ENCODE peak calls at places on chromosomes 13 and 19, in eight cellular contexts. P is effector memory CD4-positive, alpha-beta T cell; E is uterus; J is ovary; H is pancreas; I is H9; M is right lobe of liver; Z is left ventricle myocardium inferior. L is an unnamed sample.

GRCh38 chr13:67493835-67494234 is 263.7 kb upstream of the PCDH9 start:
- DNase-seq in P (no peak), E (no peak), J (no peak), H (no peak), I (no peak), M (no peak), Z (no peak), L (no peak)

GRCh38 chr13:48527955-48528354 is 4.9 kb downstream of the RCBTB2 start:
- DNase-seq in P (no peak), E (no peak), J (no peak), H (no peak), I (no peak), M (no peak), Z (no peak), L (no peak)

GRCh38 chr13:114010401-114011101 is 36.7 kb upstream of the C13orf46 start:
- DNase-seq in P (no peak), E (no peak), J (no peak), H (no peak), I (no peak), M (peak; percentile 43), Z (no peak), L (no peak)

GRCh38 chr13:39370554-39370953 is 232.4 kb downstream of the LHFPL6 start:
- DNase-seq in P (no peak), E (peak; percentile 49), J (no peak), H (no peak), I (no peak), M (no peak), Z (peak; percentile 35), L (peak; percentile 70)

GRCh38 chr13:45180713-45181601 is 19.9 kb downstream of the KCTD4 start:
- DNase-seq in P (no peak), E (no peak), J (no peak), H (no peak), I (no peak), M (no peak), Z (no peak), L (peak; percentile 18)

GRCh38 chr13:83333614-83334388 is 548.5 kb downstream of the SLITRK1 start:
- DNase-seq in P (no peak), E (no peak), J (no peak), H (no peak), I (no peak), M (no peak), Z (no peak), L (peak; percentile 21)

GRCh38 chr19:6649189-6649588 is 20.8 kb downstream of the TNFSF14 start:
- DNase-seq in P (no peak), E (no peak), J (no peak), H (no peak), I (no peak), M (no peak), Z (no peak), L (no peak)

GRCh38 chr19:17720487-17720839 is 1.2 kb downstream of the MAP1S start:
- DNase-seq in P (no peak), E (no peak), J (no peak), H (no peak), I (no peak), M (no peak), Z (no peak), L (no peak)

GRCh38 chr13:98751397-98752110 is 918 bp downstream of the SLC15A1 start:
- DNase-seq in P (no peak), E (no peak), J (no peak), H (peak; percentile 31), I (peak; percentile 66), M (no peak), Z (no peak), L (peak; percentile 5)

GRCh38 chr19:18339703-18340102 is 695 bp upstream of the PGPEP1 start:
- DNase-seq in P (no peak), E (no peak), J (no peak), H (no peak), I (peak; percentile 64), M (no peak), Z (no peak), L (no peak)

GRCh38 chr19:16155128-16155527 is 11.6 kb downstream of the HSH2D start:
- DNase-seq in P (no peak), E (no peak), J (no peak), H (no peak), I (no peak), M (no peak), Z (no peak), L (no peak)

GRCh38 chr19:16154557-16154956 is 11.1 kb downstream of the HSH2D start:
- DNase-seq in P (no peak), E (no peak), J (no peak), H (no peak), I (no peak), M (no peak), Z (no peak), L (no peak)

GRCh38 chr19:16157601-16158000 is 14.1 kb downstream of the HSH2D start:
- DNase-seq in P (no peak), E (no peak), J (no peak), H (no peak), I (no peak), M (no peak), Z (no peak), L (no peak)

GRCh38 chr19:16156904-16157303 is 13.4 kb downstream of the HSH2D start:
- DNase-seq in P (no peak), E (no peak), J (no peak), H (no peak), I (no peak), M (no peak), Z (no peak), L (no peak)

GRCh38 chr19:16153582-16154336 is 10.3 kb downstream of the HSH2D start:
- DNase-seq in P (no peak), E (no peak), J (no peak), H (no peak), I (no peak), M (no peak), Z (no peak), L (no peak)
- H3K4me1 ChIP-seq in P (no peaks in the 10 kb centered on the region), E (no peaks in the 10 kb centered on the region), J (no peaks in the 10 kb centered on the region), H (no peaks in the 10 kb centered on the region), I (no peaks in the 10 kb centered on the region), M (no peaks in the 10 kb centered on the region), Z (no peaks in the 10 kb centered on the region), L (no peaks in the 10 kb centered on the region)

GRCh38 chr13:85430216-85430615 is 369.0 kb downstream of the SLITRK6 start:
- DNase-seq in P (no peak), E (no peak), J (no peak), H (no peak), I (no peak), M (no peak), Z (no peak), L (no peak)

GRCh38 chr13:85436029-85436428 is 363.2 kb downstream of the SLITRK6 start:
- DNase-seq in P (no peak), E (no peak), J (no peak), H (no peak), I (no peak), M (no peak), Z (no peak), L (no peak)

GRCh38 chr13:85431720-85432119 is 367.5 kb downstream of the SLITRK6 start:
- DNase-seq in P (no peak), E (no peak), J (no peak), H (no peak), I (no peak), M (peak; percentile 46), Z (no peak), L (no peak)

DNA sequence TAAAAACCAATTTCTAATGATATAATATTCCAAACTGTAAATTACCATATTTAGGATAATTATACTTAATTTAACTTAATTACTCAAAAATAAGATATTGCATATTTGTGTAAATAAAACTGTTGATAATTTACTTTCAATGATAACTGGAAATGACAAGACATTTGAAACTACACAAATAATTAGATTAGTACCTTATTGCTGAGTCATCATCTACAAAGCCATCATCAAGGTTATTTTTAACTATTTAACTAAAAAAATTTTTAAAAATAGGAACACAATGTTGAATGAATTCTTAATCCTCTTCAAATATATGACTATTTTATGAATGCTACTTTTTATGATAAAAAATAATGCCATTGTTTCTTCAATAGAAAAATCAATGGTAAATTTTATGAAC is 364.3 kb downstream of the SLITRK6 start:
- DNase-seq in P (no peak), E (no peak), J (no peak), H (no peak), I (no peak), M (no peak), Z (no peak), L (no peak)
- H3K27ac ChIP-seq in P (no peak overlapping the region), E (no peak overlapping the region), J (no peak overlapping the region), H (no peak overlapping the region), I (no peak overlapping the region), M (no peak overlapping the region), Z (no peak overlapping the region), L (no peak overlapping the region)

GRCh38 chr19:40716031-40716654 is 543 bp downstream of the COQ8B start:
- DNase-seq in P (peak; percentile 60), E (peak; percentile 89), J (no peak), H (no peak), I (peak; percentile 35), M (no peak), Z (no peak), L (peak; percentile 99)
- H3K4me1 ChIP-seq in P (peaks cover 45% of the 10 kb centered on the region), E (peaks cover 4% of the 10 kb centered on the region), J (peaks cover 12% of the 10 kb centered on the region), H (peaks cover 22% of the 10 kb centered on the region), I (no peaks in the 10 kb centered on the region), M (peaks cover 30% of the 10 kb centered on the region), Z (peaks cover 71% of the 10 kb centered on the region), L (no peaks in the 10 kb centered on the region)

GRCh38 chr19:4337906-4338440 is 654 bp downstream of the STAP2 start:
- DNase-seq in P (no peak), E (no peak), J (peak; percentile 40), H (no peak), I (no peak), M (peak; percentile 78), Z (no peak), L (peak; percentile 35)
- H3K27ac ChIP-seq in P (peak overlapping the region; percentile 27), E (peak overlapping the region; percentile 70), J (peak overlapping the region; percentile 37), H (peak overlapping the region; percentile 77), I (no peak overlapping the region), M (peak overlapping the region; percentile 94), Z (peak overlapping the region; percentile 52), L (peak overlapping the region; percentile 66)

GRCh38 chr19:49929121-49929610 is at the start of the genes ATF5 and NUP62:
- DNase-seq in P (peak; percentile 89), E (peak; percentile 88), J (peak; percentile 92), H (peak; percentile 85), I (peak; percentile 80), M (peak; percentile 90), Z (peak; percentile 90), L (peak; percentile 63)
- H3K4me1 ChIP-seq in P (peaks cover 24% of the 10 kb centered on the region), E (no peaks in the 10 kb centered on the region), J (peaks cover 10% of the 10 kb centered on the region), H (peaks cover 9% of the 10 kb centered on the region), I (no peaks in the 10 kb centered on the region), M (peaks cover 13% of the 10 kb centered on the region), Z (peaks cover 45% of the 10 kb centered on the region), L (peaks cover 7% of the 10 kb centered on the region)

DNA sequence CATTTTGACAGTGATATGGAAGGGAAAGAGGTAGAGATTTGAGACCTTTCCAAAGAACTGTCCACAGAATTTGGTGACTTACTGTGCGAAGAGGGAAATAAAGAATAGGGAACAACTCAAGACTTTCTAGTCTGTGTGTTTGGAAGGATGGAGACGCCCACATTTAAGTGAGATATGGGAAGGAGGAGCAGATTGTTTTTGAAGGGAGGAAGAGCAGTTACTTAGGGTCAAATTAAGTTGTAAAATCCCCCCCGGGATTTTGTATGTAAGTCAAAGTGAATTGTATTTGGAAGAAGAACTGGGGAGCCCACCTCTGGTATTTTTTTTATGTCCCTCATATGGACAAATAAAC is 1.2 kb downstream of the USPL1 start:
- DNase-seq in P (no peak), E (no peak), J (no peak), H (no peak), I (no peak), M (no peak), Z (no peak), L (no peak)
- H3K27ac ChIP-seq in P (peak overlapping the region; percentile 95), E (peak overlapping the region; percentile 100), J (no peak overlapping the region), H (peak overlapping the region; percentile 100), I (no peak overlapping the region), M (peak overlapping the region; percentile 98), Z (peak overlapping the region; percentile 99), L (no peak overlapping the region)

GRCh38 chr19:46622118-46622446 is 2.8 kb downstream of the PTGIR start:
- DNase-seq in P (no peak), E (no peak), J (no peak), H (no peak), I (no peak), M (no peak), Z (no peak), L (no peak)
- H3K4me1 ChIP-seq in P (peaks cover 23% of the 10 kb centered on the region), E (peaks cover 7% of the 10 kb centered on the region), J (no peaks in the 10 kb centered on the region), H (peaks cover 11% of the 10 kb centered on the region), I (no peaks in the 10 kb centered on the region), M (no peaks in the 10 kb centered on the region), Z (peaks cover 90% of the 10 kb centered on the region), L (no peaks in the 10 kb centered on the region)